ENCODE peak calls at places on chromosomes 11 and 22, in nine cellular contexts. N is suprapubic skin, J is colonic mucosa, U is adipocyte, Y is aorta, F is mucosa of descending colon, Z is kidney, P is retinal pigment epithelial cell, V is uterus. T is an unnamed sample.

GRCh38 chr11:1237128-1237580 is 14.3 kb downstream of the MUC5B start:
- DNase-seq in N (no peak), J (peak; percentile 89), U (no peak), Y (peak; percentile 68), F (peak; percentile 90), Z (peak; percentile 45), P (no peak), V (no peak), T (no peak)

GRCh38 chr11:29293825-29294224 is 723.0 kb downstream of the KCNA4 start:
- DNase-seq in N (no peak), J (no peak), U (peak; percentile 73), Y (no peak), F (no peak), Z (no peak), P (no peak), V (no peak), T (no peak)

GRCh38 chr11:117833401-117833891 is 8.9 kb upstream of the FXYD2 start:
- DNase-seq in N (peak; percentile 64), J (peak; percentile 87), U (no peak), Y (peak; percentile 56), F (peak; percentile 87), Z (peak; percentile 97), P (no peak), V (peak; percentile 34), T (no peak)

GRCh38 chr11:67584205-67584880 is 731 bp downstream of the GSTP1 start:
- DNase-seq in N (peak; percentile 94), J (peak; percentile 88), U (peak; percentile 66), Y (peak; percentile 90), F (peak; percentile 83), Z (peak; percentile 93), P (peak; percentile 29), V (peak; percentile 77), T (peak; percentile 49)

GRCh38 chr11:47241740-47242400 is 6.7 kb downstream of the ACP2 start:
- DNase-seq in N (no peak), J (no peak), U (no peak), Y (no peak), F (no peak), Z (no peak), P (no peak), V (no peak), T (no peak)

GRCh38 chr11:6022954-6023353 is 7.6 kb downstream of the OR56A1 start:
- DNase-seq in N (no peak), J (no peak), U (peak; percentile 79), Y (no peak), F (peak; percentile 59), Z (no peak), P (peak; percentile 2), V (no peak), T (no peak)

GRCh38 chr11:103175461-103176129 is 66.4 kb downstream of the DYNC2H1 start:
- DNase-seq in N (no peak), J (no peak), U (no peak), Y (no peak), F (no peak), Z (no peak), P (no peak), V (no peak), T (no peak)

GRCh38 chr22:42515896-42516295 is 3.7 kb downstream of the RRP7A start:
- DNase-seq in N (no peak), J (no peak), U (no peak), Y (no peak), F (no peak), Z (peak; percentile 71), P (no peak), V (no peak), T (no peak)

GRCh38 chr22:37484115-37485005 is 1.8 kb downstream of the MFNG start:
- DNase-seq in N (no peak), J (peak; percentile 72), U (no peak), Y (peak; percentile 86), F (peak; percentile 75), Z (peak; percentile 93), P (no peak), V (peak; percentile 61), T (no peak)

GRCh38 chr11:45320366-45320765 is 34.2 kb upstream of the SYT13 start:
- DNase-seq in N (no peak), J (no peak), U (no peak), Y (no peak), F (no peak), Z (no peak), P (no peak), V (no peak), T (no peak)

GRCh38 chr11:34274712-34275398 is 83.0 kb downstream of the ABTB2 start:
- DNase-seq in N (peak; percentile 95), J (peak; percentile 73), U (peak; percentile 94), Y (peak; percentile 92), F (peak; percentile 64), Z (peak; percentile 96), P (peak; percentile 44), V (peak; percentile 97), T (peak; percentile 60)

GRCh38 chr11:20488352-20488751 is 100.8 kb downstream of the PRMT3 start:
- DNase-seq in N (no peak), J (no peak), U (no peak), Y (no peak), F (no peak), Z (no peak), P (no peak), V (no peak), T (peak; percentile 18)

GRCh38 chr11:125072210-125072960 is 9.3 kb downstream of the SLC37A2 start:
- DNase-seq in N (no peak), J (no peak), U (no peak), Y (no peak), F (peak; percentile 41), Z (no peak), P (no peak), V (no peak), T (no peak)

GRCh38 chr11:122706261-122706660 is 50.7 kb downstream of the UBASH3B start:
- DNase-seq in N (no peak), J (no peak), U (peak; percentile 63), Y (no peak), F (no peak), Z (no peak), P (no peak), V (no peak), T (no peak)

GRCh38 chr22:35903571-35904331 is 124.9 kb downstream of the RBFOX2 start:
- DNase-seq in N (no peak), J (no peak), U (no peak), Y (no peak), F (no peak), Z (no peak), P (no peak), V (no peak), T (no peak)

GRCh38 chr11:120877746-120878365 is 146.0 kb upstream of the TBCEL start:
- DNase-seq in N (no peak), J (no peak), U (no peak), Y (no peak), F (no peak), Z (no peak), P (no peak), V (no peak), T (peak; percentile 34)

GRCh38 chr11:72579816-72580647 is 94.2 kb downstream of the PDE2A start:
- DNase-seq in N (peak; percentile 33), J (no peak), U (no peak), Y (peak; percentile 44), F (no peak), Z (peak; percentile 6), P (no peak), V (peak; percentile 8), T (peak; percentile 1)

GRCh38 chr11:16963316-16963876 is 50.8 kb downstream of the PLEKHA7 start:
- DNase-seq in N (no peak), J (no peak), U (no peak), Y (no peak), F (no peak), Z (no peak), P (no peak), V (no peak), T (no peak)

GRCh38 chr22:29491012-29491411 is 11.0 kb downstream of the NEFH start:
- DNase-seq in N (no peak), J (no peak), U (no peak), Y (no peak), F (no peak), Z (no peak), P (no peak), V (no peak), T (no peak)

GRCh38 chr11:36389811-36390210 is 93.7 kb downstream of the PRR5L start:
- DNase-seq in N (no peak), J (no peak), U (no peak), Y (no peak), F (no peak), Z (no peak), P (no peak), V (no peak), T (no peak)

DNA sequence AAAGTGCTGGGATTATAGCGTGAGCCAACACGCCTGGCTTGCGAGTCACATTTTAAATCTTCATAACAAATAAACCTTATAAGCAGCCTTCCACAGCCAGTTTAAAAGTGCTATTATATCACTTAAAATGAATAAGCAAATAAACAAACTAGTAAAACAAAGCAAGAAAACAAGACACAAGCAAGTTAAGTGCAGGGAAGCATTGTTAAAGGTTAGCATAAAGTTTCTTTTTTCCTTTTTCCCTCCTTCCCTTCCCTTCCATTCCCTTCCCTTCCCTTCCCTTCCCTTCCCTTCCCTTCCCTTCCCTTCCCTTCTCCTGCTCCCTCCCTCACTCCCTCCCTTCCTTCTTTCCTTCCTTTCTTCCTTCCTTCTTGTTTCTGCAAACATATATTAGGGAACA is 278.7 kb downstream of the OPCML start:
- DNase-seq in N (no peak), J (no peak), U (no peak), Y (no peak), F (no peak), Z (no peak), P (no peak), V (no peak), T (no peak)
- H3K4me3 ChIP-seq in N (no peak overlapping the region), J (no peak overlapping the region), U (no peak overlapping the region), Y (no peak overlapping the region), F (no peak overlapping the region), Z (no peak overlapping the region), P (no peak overlapping the region), V (no peak overlapping the region), T (no peak overlapping the region)

GRCh38 chr22:23192558-23192957 is 12.2 kb downstream of the BCR start:
- DNase-seq in N (no peak), J (no peak), U (no peak), Y (no peak), F (no peak), Z (peak; percentile 35), P (no peak), V (no peak), T (no peak)
- H3K4me3 ChIP-seq in N (no peak overlapping the region), J (no peak overlapping the region), U (no peak overlapping the region), Y (no peak overlapping the region), F (no peak overlapping the region), Z (no peak overlapping the region), P (no peak overlapping the region), V (no peak overlapping the region), T (no peak overlapping the region)

GRCh38 chr22:50267591-50268390 is 2.4 kb downstream of the MAPK11 start:
- DNase-seq in N (no peak), J (peak; percentile 73), U (peak; percentile 76), Y (peak; percentile 90), F (peak; percentile 73), Z (no peak), P (no peak), V (peak; percentile 70), T (no peak)
- H3K4me3 ChIP-seq in N (peak overlapping the region; percentile 39), J (peak overlapping the region; percentile 9), U (peak overlapping the region; percentile 67), Y (no peak overlapping the region), F (no peak overlapping the region), Z (no peak overlapping the region), P (no peak overlapping the region), V (peak overlapping the region; percentile 1), T (no peak overlapping the region)

DNA sequence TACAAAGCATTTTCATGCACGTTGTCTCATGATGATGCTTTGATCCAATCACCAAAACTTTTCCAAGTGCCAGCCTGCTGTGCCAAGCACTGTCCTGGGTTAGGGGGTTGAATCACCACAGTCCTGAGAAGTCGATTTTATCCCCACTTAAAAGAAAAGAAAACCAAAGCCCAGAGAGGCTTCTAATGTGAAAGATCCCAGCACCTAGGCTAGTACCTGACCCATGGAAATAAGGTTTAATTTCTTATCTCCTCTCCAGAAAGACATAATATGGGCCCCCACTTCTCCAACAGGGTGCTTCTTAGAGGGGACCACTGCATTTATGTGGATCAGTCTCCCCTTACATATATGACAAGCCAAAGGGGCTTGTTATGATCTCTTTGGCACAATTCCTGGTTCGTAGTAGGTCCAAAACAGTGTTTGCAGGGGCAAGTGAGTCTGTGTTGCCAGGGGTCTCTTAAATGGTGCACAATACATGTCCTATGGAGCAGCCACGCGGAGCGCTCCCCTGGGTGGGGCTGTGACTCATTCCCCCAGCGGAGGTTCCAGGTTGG is 1.9 kb upstream of the BCL9L start:
- DNase-seq in N (no peak), J (no peak), U (no peak), Y (no peak), F (no peak), Z (peak; percentile 10), P (no peak), V (no peak), T (no peak)
- H3K4me3 ChIP-seq in N (peak overlapping the region; percentile 77), J (no peak overlapping the region), U (peak overlapping the region; percentile 88), Y (no peak overlapping the region), F (no peak overlapping the region), Z (peak overlapping the region; percentile 7), P (peak overlapping the region; percentile 81), V (no peak overlapping the region), T (peak overlapping the region; percentile 77)

T was measured in BE2C.